ENCODE peak calls at places on chromosomes 4 and X, in four cellular contexts. One of them, this sample, is unnamed. For H3K4me1, the result is how much of the 10 kb centered on the place peaks cover.

GRCh38 chr4:112857461-112857860 is 192.0 kb upstream of the ANK2 start:
- DNase-seq in prostate gland: no peak
- DNase-seq in GM23248: peak
- DNase-seq in H9: no peak
- DNase-seq in this sample: no peak

GRCh38 chr4:56910172-56910967 is 2.7 kb downstream of the REST start:
- DNase-seq in prostate gland: no peak
- DNase-seq in GM23248: peak
- DNase-seq in H9: no peak
- DNase-seq in this sample: no peak

GRCh38 chr4:182644326-182645050 is 272.7 kb downstream of the DCTD start:
- DNase-seq in prostate gland: no peak
- DNase-seq in GM23248: peak
- DNase-seq in H9: no peak
- DNase-seq in this sample: no peak

GRCh38 chr4:118950224-118950623 is 61.6 kb downstream of the SYNPO2 start:
- DNase-seq in prostate gland: no peak
- DNase-seq in GM23248: no peak
- DNase-seq in H9: no peak
- DNase-seq in this sample: no peak

GRCh38 chrX:125709074-125709473 is 389.4 kb downstream of the TEX13C start:
- DNase-seq in prostate gland: no peak
- DNase-seq in GM23248: no peak
- DNase-seq in H9: no peak
- DNase-seq in this sample: no peak

GRCh38 chr4:153758688-153759406 is 977 bp downstream of the RNF175 start:
- DNase-seq in prostate gland: no peak
- DNase-seq in GM23248: peak
- DNase-seq in H9: no peak
- DNase-seq in this sample: no peak

GRCh38 chr4:138911903-138912713 is 103.5 kb upstream of the NOCT start:
- DNase-seq in prostate gland: peak
- DNase-seq in GM23248: no peak
- DNase-seq in H9: no peak
- DNase-seq in this sample: no peak

GRCh38 chr4:52263612-52264011 is 212.5 kb downstream of the SPATA18 start:
- DNase-seq in prostate gland: no peak
- DNase-seq in GM23248: peak
- DNase-seq in H9: no peak
- DNase-seq in this sample: no peak

GRCh38 chrX:40314070-40314469 is 216.3 kb upstream of the BCOR start:
- DNase-seq in prostate gland: no peak
- DNase-seq in GM23248: no peak
- DNase-seq in H9: peak
- DNase-seq in this sample: no peak

GRCh38 chr4:141047228-141047884 is 85.9 kb downstream of the RNF150 start:
- DNase-seq in prostate gland: no peak
- DNase-seq in GM23248: peak
- DNase-seq in H9: no peak
- DNase-seq in this sample: no peak

GRCh38 chr4:22203436-22204011 is 255.0 kb upstream of the KCNIP4 start:
- DNase-seq in prostate gland: no peak
- DNase-seq in GM23248: peak
- DNase-seq in H9: no peak
- DNase-seq in this sample: no peak

GRCh38 chr4:127256500-127256899 is 376.3 kb upstream of the INTU start:
- DNase-seq in prostate gland: no peak
- DNase-seq in GM23248: no peak
- DNase-seq in H9: no peak
- DNase-seq in this sample: no peak

GRCh38 chr4:153488006-153488718 is 22.0 kb downstream of the TMEM131L start:
- DNase-seq in prostate gland: no peak
- DNase-seq in GM23248: no peak
- DNase-seq in H9: no peak
- DNase-seq in this sample: peak

GRCh38 chr4:128565565-128566186 is 243.8 kb upstream of the JADE1 start:
- DNase-seq in prostate gland: no peak
- DNase-seq in GM23248: peak
- DNase-seq in H9: peak
- DNase-seq in this sample: no peak

DNA sequence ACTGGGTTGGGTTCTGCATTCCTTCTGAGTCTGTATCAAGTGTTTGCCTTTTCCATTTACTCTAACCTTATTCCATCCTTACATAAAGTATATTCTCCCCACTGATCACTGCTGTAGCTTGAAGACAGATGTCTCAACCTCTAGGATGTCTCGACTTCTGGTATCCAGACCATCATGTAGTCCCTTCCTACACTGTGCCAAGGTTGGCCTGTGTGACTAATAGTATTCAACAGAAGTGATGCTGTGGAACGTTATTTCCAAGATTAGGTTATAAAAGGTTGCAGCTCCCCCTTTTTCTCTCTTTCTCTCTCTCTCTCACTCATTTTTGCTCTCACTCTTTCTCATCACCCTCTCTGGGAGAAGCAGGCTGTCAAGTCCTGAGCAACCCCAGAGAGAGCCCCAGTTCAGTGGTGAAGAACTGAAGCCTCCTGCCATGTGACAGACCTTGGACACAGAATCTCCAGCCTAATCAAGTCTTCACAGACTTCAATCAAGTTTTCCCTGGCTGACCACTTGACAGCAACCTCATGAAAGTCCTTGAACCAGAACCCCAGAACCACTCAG is 75.4 kb downstream of the PRDM5 start:
- DNase-seq in prostate gland: no peak
- DNase-seq in GM23248: no peak
- DNase-seq in H9: no peak
- DNase-seq in this sample: no peak
- H3K4me1 ChIP-seq in prostate gland: under half
- H3K4me1 ChIP-seq in GM23248: under half
- H3K4me1 ChIP-seq in H9: under half
- H3K4me1 ChIP-seq in this sample: under half

DNA sequence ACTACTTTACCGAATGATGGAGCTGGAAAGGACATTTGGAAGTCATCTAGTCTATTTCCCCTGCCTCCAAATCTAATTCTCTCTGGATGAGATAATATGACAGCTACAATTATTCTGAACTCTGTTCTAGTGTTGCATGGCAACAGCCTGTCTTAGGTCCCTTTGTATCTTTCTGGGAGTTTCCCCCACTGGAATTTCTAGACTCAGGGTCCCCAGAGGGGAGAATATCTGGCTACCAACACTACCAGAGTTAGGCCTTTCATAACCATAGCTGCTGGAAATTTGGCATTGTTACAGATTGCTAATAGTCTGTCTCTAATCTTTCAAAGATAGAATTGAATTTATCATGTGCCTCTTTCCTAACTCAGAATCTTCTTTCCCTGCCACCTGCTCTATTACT is 4.5 kb downstream of the MSN start:
- DNase-seq in prostate gland: no peak
- DNase-seq in GM23248: no peak
- DNase-seq in H9: no peak
- DNase-seq in this sample: no peak
- H3K4me1 ChIP-seq in prostate gland: under half
- H3K4me1 ChIP-seq in GM23248: half or more
- H3K4me1 ChIP-seq in H9: under half
- H3K4me1 ChIP-seq in this sample: under half

GRCh38 chr4:8167815-8168214 is 9.2 kb upstream of the ABLIM2 start:
- DNase-seq in prostate gland: no peak
- DNase-seq in GM23248: no peak
- DNase-seq in H9: no peak
- DNase-seq in this sample: no peak

GRCh38 chr4:8169763-8170162 is 11.2 kb upstream of the ABLIM2 start:
- DNase-seq in prostate gland: no peak
- DNase-seq in GM23248: no peak
- DNase-seq in H9: no peak
- DNase-seq in this sample: no peak

GRCh38 chr4:8167291-8167690 is 8.7 kb upstream of the ABLIM2 start:
- DNase-seq in prostate gland: no peak
- DNase-seq in GM23248: no peak
- DNase-seq in H9: no peak
- DNase-seq in this sample: no peak

GRCh38 chr4:8170341-8170740 is 11.7 kb upstream of the ABLIM2 start:
- DNase-seq in prostate gland: no peak
- DNase-seq in GM23248: no peak
- DNase-seq in H9: no peak
- DNase-seq in this sample: no peak

GRCh38 chr4:8168832-8169598 is 10.4 kb upstream of the ABLIM2 start:
- DNase-seq in prostate gland: no peak
- DNase-seq in GM23248: no peak
- DNase-seq in H9: no peak
- DNase-seq in this sample: no peak
- H3K4me1 ChIP-seq in prostate gland: under half
- H3K4me1 ChIP-seq in GM23248: under half
- H3K4me1 ChIP-seq in H9: under half
- H3K4me1 ChIP-seq in this sample: under half

GRCh38 chr4:101458914-101459313 is 111.6 kb upstream of the PPP3CA start:
- DNase-seq in prostate gland: no peak
- DNase-seq in GM23248: peak
- DNase-seq in H9: no peak
- DNase-seq in this sample: no peak

DNA sequence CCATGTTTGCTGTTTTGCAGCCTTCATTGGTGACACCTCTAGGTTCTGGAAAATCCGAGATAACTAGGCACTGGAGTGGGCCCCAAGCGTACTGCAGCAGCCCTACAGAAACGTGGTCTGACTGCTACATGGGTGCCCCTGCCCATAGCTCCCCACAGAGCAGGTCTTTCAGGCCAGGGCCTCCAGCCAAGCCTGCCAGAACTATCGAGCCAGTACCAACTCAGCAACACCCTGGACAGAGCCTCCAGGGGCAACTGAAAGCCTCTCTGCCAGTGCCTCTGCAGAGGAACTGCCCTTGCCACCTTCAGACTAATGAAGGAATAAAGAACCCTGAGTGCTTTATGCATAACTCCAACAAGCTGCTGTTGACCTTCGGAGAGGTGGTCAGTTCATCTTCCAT is 111.1 kb upstream of the PPP3CA start:
- DNase-seq in prostate gland: no peak
- DNase-seq in GM23248: no peak
- DNase-seq in H9: no peak
- DNase-seq in this sample: no peak
- H3K4me1 ChIP-seq in prostate gland: under half
- H3K4me1 ChIP-seq in GM23248: under half
- H3K4me1 ChIP-seq in H9: under half
- H3K4me1 ChIP-seq in this sample: under half

DNA sequence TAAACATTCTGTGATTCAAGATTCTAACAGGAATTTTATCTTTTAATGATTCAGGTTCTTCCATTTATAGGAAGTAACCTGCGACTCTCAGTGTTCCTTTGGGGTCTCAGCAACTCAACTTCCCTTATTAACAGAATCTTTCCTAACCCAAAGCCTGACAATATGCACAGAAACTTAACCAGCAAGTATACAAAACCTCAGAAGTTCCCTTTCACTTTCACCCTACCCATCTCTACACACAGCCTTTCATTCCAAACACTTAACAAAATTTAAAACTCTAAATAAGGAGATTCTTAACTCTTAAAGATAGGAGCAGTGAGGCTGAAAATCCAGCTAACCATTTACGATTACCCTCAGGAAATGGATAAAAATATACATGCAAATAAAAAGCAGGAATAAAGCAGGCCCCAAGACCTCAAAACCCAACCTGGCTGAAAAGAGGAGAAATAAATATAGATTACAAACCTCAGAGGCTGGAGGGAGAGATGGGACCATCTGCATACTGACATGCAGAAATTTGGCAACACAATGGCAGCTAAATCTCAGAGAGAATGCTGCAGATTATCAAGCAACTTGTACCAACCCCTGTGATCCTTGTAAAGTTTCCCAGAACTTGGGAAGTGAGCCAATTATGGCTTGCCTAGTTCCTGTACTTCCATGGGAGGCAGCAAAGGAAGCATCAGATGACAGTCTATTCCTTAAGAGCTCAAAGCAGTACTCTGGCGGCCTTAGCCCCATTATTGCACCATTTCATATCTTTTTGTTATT is 101.0 kb downstream of the ATP11C start:
- DNase-seq in prostate gland: peak
- DNase-seq in GM23248: peak
- DNase-seq in H9: no peak
- DNase-seq in this sample: no peak
- H3K4me1 ChIP-seq in prostate gland: under half
- H3K4me1 ChIP-seq in GM23248: under half
- H3K4me1 ChIP-seq in H9: under half
- H3K4me1 ChIP-seq in this sample: under half

GRCh38 chr4:3384771-3385701 is 56.7 kb upstream of the HGFAC start:
- DNase-seq in prostate gland: peak
- DNase-seq in GM23248: no peak
- DNase-seq in H9: no peak
- DNase-seq in this sample: peak

GRCh38 chr4:3386486-3386885 is 55.3 kb upstream of the HGFAC start:
- DNase-seq in prostate gland: peak
- DNase-seq in GM23248: no peak
- DNase-seq in H9: no peak
- DNase-seq in this sample: no peak

GRCh38 chr4:3384391-3384770 is 57.4 kb upstream of the HGFAC start:
- DNase-seq in prostate gland: no peak
- DNase-seq in GM23248: no peak
- DNase-seq in H9: no peak
- DNase-seq in this sample: peak

GRCh38 chr4:3387154-3387942 is 54.4 kb upstream of the HGFAC start:
- DNase-seq in prostate gland: no peak
- DNase-seq in GM23248: no peak
- DNase-seq in H9: no peak
- DNase-seq in this sample: peak

GRCh38 chr4:3385719-3386440 is 55.9 kb upstream of the HGFAC start:
- DNase-seq in prostate gland: peak
- DNase-seq in GM23248: no peak
- DNase-seq in H9: no peak
- DNase-seq in this sample: no peak
- H3K4me1 ChIP-seq in prostate gland: under half
- H3K4me1 ChIP-seq in GM23248: under half
- H3K4me1 ChIP-seq in H9: under half
- H3K4me1 ChIP-seq in this sample: under half

GRCh38 chr4:10105421-10105820 is 11.2 kb downstream of the WDR1 start:
- DNase-seq in prostate gland: no peak
- DNase-seq in GM23248: peak
- DNase-seq in H9: no peak
- DNase-seq in this sample: no peak
- H3K4me1 ChIP-seq in prostate gland: under half
- H3K4me1 ChIP-seq in GM23248: half or more
- H3K4me1 ChIP-seq in H9: under half
- H3K4me1 ChIP-seq in this sample: under half

DNA sequence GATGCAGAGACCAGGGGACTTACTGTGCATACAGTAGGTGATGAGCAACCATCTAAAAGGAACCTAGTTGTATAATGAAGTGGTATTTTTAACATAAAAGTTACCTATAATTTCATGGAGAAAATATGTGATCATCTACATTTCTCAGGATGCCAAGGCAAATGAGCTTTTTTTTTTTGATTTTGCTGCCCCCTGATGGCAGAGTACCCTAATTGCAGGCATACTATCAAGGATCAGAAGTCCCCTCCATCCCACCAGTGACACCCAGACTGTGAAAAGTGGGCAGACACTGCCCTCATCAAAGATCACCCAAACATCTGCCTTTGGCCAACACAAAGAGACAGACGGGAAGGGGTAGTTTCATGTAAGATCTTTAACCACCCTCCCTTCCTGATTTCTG is 9.6 kb upstream of the ABLIM2 start:
- DNase-seq in prostate gland: no peak
- DNase-seq in GM23248: no peak
- DNase-seq in H9: no peak
- DNase-seq in this sample: no peak
- H3K4me1 ChIP-seq in prostate gland: under half
- H3K4me1 ChIP-seq in GM23248: under half
- H3K4me1 ChIP-seq in H9: under half
- H3K4me1 ChIP-seq in this sample: under half